ENCODE peak calls at places on chromosomes 13 and 19, in seven cellular contexts. O is H1, F is A549, K is IMR-90, A is SK-N-SH, S is GM12878, Z is HepG2. Y is an unnamed sample.

GRCh38 chr13:99124695-99125334 is 75.8 kb upstream of the UBAC2 start:
- DNase-seq in O (no peak), F (peak), K (peak), A (no peak), S (peak), Z (no peak), Y (peak)

GRCh38 chr13:35621989-35622388 is 145.5 kb upstream of the MAB21L1 start:
- DNase-seq in O (no peak), F (peak), K (peak), A (no peak), S (no peak), Z (no peak), Y (no peak)

GRCh38 chr13:71522976-71523517 is 344.0 kb downstream of the DACH1 start:
- DNase-seq in O (no peak), F (no peak), K (no peak), A (no peak), S (no peak), Z (no peak), Y (no peak)

GRCh38 chr19:18667531-18668251 is 15.8 kb upstream of the CRTC1 start:
- DNase-seq in O (no peak), F (no peak), K (no peak), A (no peak), S (no peak), Z (no peak), Y (no peak)

GRCh38 chr19:8308891-8309291 is 733 bp upstream of the CD320 start:
- DNase-seq in O (no peak), F (no peak), K (no peak), A (no peak), S (no peak), Z (no peak), Y (no peak)

GRCh38 chr19:18290250-18291018 is 9.0 kb upstream of the JUND start:
- DNase-seq in O (no peak), F (no peak), K (peak), A (no peak), S (peak), Z (no peak), Y (peak)

GRCh38 chr19:44848036-44848804 is 2.1 kb downstream of the NECTIN2 start:
- DNase-seq in O (peak), F (no peak), K (peak), A (peak), S (no peak), Z (no peak), Y (no peak)

GRCh38 chr13:44974056-44974798 is 15.0 kb downstream of the NUFIP1 start:
- DNase-seq in O (no peak), F (no peak), K (peak), A (no peak), S (peak), Z (no peak), Y (no peak)

GRCh38 chr13:49615844-49616687 is 12.2 kb upstream of the ARL11 start:
- DNase-seq in O (no peak), F (no peak), K (no peak), A (no peak), S (no peak), Z (no peak), Y (no peak)

GRCh38 chr13:110015253-110015652 is 228.9 kb upstream of the IRS2 start:
- DNase-seq in O (no peak), F (peak), K (peak), A (no peak), S (no peak), Z (no peak), Y (no peak)

GRCh38 chr19:48319647-48320537 is 5.5 kb upstream of the EMP3 start:
- DNase-seq in O (peak), F (peak), K (peak), A (peak), S (no peak), Z (peak), Y (peak)

GRCh38 chr13:113976711-113977684 is 3.1 kb upstream of the C13orf46 start:
- DNase-seq in O (no peak), F (peak), K (peak), A (no peak), S (no peak), Z (no peak), Y (no peak)

GRCh38 chr19:29680447-29680846 is 15.2 kb downstream of the PLEKHF1 start:
- DNase-seq in O (no peak), F (no peak), K (no peak), A (no peak), S (no peak), Z (no peak), Y (no peak)

GRCh38 chr13:46552888-46553520 is at the start of gene LRCH1:
- DNase-seq in O (peak), F (peak), K (peak), A (peak), S (no peak), Z (peak), Y (peak)

GRCh38 chr19:16571689-16572331 is 405 bp downstream of the SLC35E1 start:
- DNase-seq in O (peak), F (peak), K (peak), A (no peak), S (no peak), Z (no peak), Y (peak)

GRCh38 chr19:18915639-18916038 is 3.5 kb downstream of the COPE start:
- DNase-seq in O (peak), F (peak), K (peak), A (peak), S (no peak), Z (peak), Y (no peak)

GRCh38 chr13:113299951-113300350 is 2.9 kb downstream of the LAMP1 start:
- DNase-seq in O (no peak), F (no peak), K (no peak), A (no peak), S (peak), Z (peak), Y (no peak)

GRCh38 chr19:1779604-1779973 is 26.3 kb downstream of the ONECUT3 start:
- DNase-seq in O (no peak), F (no peak), K (no peak), A (no peak), S (no peak), Z (no peak), Y (no peak)

GRCh38 chr13:70087247-70087646 is 20.4 kb upstream of the ATXN8OS start:
- DNase-seq in O (no peak), F (no peak), K (no peak), A (no peak), S (no peak), Z (no peak), Y (no peak)

GRCh38 chr19:982567-983170 is 1.5 kb upstream of the WDR18 start:
- DNase-seq in O (peak), F (peak), K (peak), A (peak), S (no peak), Z (peak), Y (peak)

GRCh38 chr19:13029893-13030292 is 34.6 kb downstream of the NFIX start:
- DNase-seq in O (peak), F (no peak), K (no peak), A (no peak), S (no peak), Z (no peak), Y (no peak)

GRCh38 chr13:110327036-110327790 is 20.1 kb downstream of the COL4A2 start:
- DNase-seq in O (no peak), F (no peak), K (no peak), A (no peak), S (no peak), Z (no peak), Y (no peak)

GRCh38 chr13:50124536-50125305 is 109.5 kb downstream of the KCNRG start:
- DNase-seq in O (peak), F (peak), K (peak), A (peak), S (no peak), Z (peak), Y (peak)

GRCh38 chr13:27952931-27953670 is 16.0 kb downstream of the CDX2 start:
- DNase-seq in O (no peak), F (no peak), K (no peak), A (no peak), S (no peak), Z (peak), Y (no peak)

GRCh38 chr19:46608581-46609345 is 7.6 kb downstream of the CALM3 start:
- DNase-seq in O (no peak), F (no peak), K (no peak), A (peak), S (no peak), Z (no peak), Y (peak)

GRCh38 chr13:50365683-50366391 is 350.6 kb downstream of the KCNRG start:
- DNase-seq in O (no peak), F (peak), K (no peak), A (no peak), S (peak), Z (peak), Y (no peak)

GRCh38 chr13:22079961-22080360 is 409.1 kb downstream of the FGF9 start:
- DNase-seq in O (no peak), F (no peak), K (no peak), A (no peak), S (no peak), Z (no peak), Y (no peak)

GRCh38 chr19:16204005-16204294 is 6.2 kb downstream of the AP1M1 start:
- DNase-seq in O (no peak), F (no peak), K (no peak), A (peak), S (no peak), Z (no peak), Y (no peak)

GRCh38 chr19:58052256-58052655 is 6.8 kb upstream of the ZNF135 start:
- DNase-seq in O (no peak), F (no peak), K (no peak), A (no peak), S (no peak), Z (no peak), Y (no peak)

GRCh38 chr13:112782433-112783010 is 92.7 kb downstream of the ATP11A start:
- DNase-seq in O (peak), F (no peak), K (no peak), A (peak), S (no peak), Z (no peak), Y (no peak)

GRCh38 chr19:13277104-13277809 is 127.0 kb downstream of the IER2 start:
- DNase-seq in O (peak), F (peak), K (peak), A (peak), S (peak), Z (peak), Y (peak)

GRCh38 chr13:112984954-112985802 is 16.2 kb downstream of the MCF2L start:
- DNase-seq in O (no peak), F (no peak), K (no peak), A (no peak), S (no peak), Z (peak), Y (no peak)

GRCh38 chr13:98521461-98521860 is 55.4 kb downstream of the STK24 start:
- DNase-seq in O (no peak), F (no peak), K (no peak), A (no peak), S (no peak), Z (no peak), Y (no peak)

DNA sequence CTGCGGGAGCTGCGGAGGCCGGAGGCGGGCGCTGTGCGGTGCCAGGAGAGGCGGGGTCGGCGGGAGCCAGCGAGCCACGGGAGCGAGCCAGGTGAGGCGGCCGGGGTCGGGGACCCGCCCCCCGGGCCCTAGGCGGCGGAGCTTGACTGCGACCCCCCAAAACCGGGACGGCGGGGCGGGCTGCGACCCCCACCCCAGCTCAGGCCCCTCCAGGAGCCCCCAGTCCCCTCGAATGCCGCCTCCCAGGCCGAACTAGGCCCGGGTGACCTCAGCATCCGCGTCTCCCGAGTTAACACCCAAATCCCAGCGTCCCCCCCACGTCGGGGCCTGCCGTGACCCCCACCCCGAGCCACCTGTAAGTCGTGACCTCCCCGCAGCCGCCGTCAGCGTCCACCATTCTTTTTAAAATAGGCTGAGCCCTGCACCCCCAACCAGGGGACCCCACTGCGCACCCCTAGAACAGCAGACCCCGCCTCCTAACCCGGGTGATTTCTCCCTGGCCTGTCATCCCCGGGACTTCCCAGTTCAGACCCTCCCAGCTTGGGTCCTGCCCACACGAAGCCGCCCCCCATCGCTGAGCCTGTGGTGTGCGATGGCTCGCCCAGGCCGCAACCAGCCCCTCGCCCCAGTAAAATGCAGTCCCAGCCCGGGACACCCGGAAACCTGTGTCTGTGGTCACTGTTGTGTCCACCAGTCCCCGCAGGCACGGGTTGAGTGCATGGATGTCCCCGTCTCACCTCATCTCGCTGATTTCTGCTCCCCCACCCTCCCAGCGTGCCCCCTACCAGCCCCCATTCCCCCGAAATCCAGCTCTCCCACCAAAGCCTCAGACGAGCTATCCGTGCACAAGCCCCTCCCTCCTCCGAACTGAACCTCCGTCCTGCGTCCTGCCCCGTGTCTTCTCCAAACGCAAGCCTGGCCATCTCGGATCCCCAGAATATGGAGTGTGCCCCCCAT is 551 bp downstream of the FZR1 start:
- DNase-seq in O (no peak), F (no peak), K (no peak), A (peak), S (no peak), Z (no peak), Y (peak)
- TF ChIP-seq RFX5 in O (no peak), F (no peak), K (no peak), A (no peak), S (no peak), Z (no peak), Y (no peak)

DNA sequence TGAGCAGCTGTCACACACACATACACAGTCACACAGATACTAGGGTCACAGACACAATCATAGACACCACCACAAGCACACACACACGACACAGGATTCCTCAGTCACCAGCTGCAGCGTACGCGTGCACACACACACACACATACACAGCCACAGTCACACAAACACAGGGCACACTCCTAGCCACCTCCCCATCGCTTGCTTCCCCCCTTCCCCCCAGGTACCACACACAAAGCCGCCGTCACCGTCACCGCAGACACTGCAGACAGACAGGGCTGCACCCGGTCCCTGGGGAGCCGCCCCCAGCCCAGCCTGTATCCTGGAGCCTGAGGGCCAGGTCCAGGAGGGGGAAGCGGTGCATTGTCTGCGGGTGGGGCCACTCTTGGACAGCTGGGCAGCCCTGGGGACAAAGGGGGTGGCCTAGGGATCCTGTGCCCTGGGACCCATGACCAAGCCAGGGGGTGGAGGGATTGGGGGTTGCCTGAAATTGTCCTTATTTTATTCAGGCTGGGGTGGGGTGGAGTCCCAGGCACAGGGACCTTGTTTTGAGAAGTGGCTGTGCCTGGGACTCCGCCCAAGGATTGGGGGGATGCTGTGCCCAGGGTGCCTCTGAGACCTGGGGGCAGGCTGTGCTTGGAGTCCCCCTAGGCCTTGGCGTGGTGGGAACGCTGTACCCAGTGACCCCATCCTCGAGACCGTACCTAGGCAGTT is 957 bp downstream of the NUMBL start:
- DNase-seq in O (peak), F (no peak), K (no peak), A (peak), S (no peak), Z (no peak), Y (peak)
- TF ChIP-seq RFX5 in O (no peak), F (no peak), K (no peak), A (no peak), S (no peak), Z (no peak), Y (no peak)

GRCh38 chr19:36183455-36183741 is 31.1 kb downstream of the ZNF565 start:
- DNase-seq in O (no peak), F (no peak), K (no peak), A (no peak), S (no peak), Z (no peak), Y (no peak)

DNA sequence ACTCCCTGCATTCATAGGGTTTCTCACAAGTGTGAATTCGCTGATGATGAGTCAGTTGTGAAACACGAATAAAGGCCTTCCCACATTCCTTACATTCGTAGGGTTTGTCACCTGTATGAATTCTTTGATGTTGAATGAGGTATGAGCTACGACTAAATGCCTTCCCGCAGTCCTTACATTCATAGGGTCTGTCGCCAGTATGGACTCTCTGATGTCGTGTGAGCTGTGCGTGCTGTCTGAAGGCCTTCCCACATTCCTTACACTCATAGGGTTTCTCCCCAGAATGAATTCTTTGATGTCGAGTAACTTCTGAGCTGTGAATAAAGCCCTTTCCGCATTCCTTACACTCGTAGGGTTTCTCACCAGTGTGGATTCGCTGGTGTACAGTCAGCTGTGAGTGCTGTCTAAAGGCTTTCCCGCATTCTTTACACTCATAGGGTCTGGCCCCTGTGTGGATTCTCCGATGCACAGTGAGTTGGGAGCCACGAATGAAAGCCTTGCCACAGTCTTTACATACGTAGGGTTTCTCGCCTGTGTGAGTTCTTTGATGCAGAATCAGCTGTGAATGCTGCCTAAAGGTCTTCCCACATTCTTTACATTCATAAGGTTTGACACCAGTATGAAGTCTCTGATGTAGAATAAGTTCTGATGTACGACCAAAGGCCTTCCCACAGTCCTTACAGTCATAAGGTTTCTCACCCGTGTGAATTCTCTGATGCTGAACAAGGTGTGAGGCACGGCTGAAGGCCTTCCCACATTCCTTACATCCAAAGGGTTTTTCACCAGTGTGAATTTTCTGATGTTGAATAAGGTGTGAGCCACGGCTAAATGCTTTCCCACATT is 30.6 kb upstream of the COX7A1 start:
- DNase-seq in O (no peak), F (peak), K (peak), A (no peak), S (no peak), Z (no peak), Y (no peak)
- TF ChIP-seq RFX5 in O (no peak), F (no peak), K (no peak), A (no peak), S (no peak), Z (no peak), Y (no peak)

GRCh38 chr19:35085947-35086346 is 29.7 kb upstream of the FXYD3 start:
- DNase-seq in O (no peak), F (no peak), K (no peak), A (no peak), S (peak), Z (no peak), Y (no peak)
- TF ChIP-seq RFX5 in O (no peak), F (no peak), K (no peak), A (no peak), S (no peak), Z (no peak), Y (no peak)

GRCh38 chr19:49846408-49846807 is 4.6 kb upstream of the PTOV1 start:
- DNase-seq in O (no peak), F (no peak), K (no peak), A (no peak), S (no peak), Z (no peak), Y (no peak)

GRCh38 chr19:49850221-49850486 is 805 bp upstream of the PTOV1 start:
- DNase-seq in O (no peak), F (no peak), K (no peak), A (no peak), S (no peak), Z (no peak), Y (no peak)

GRCh38 chr19:49848938-49849337 is 2.0 kb upstream of the PTOV1 start:
- DNase-seq in O (no peak), F (no peak), K (no peak), A (no peak), S (peak), Z (no peak), Y (no peak)

GRCh38 chr19:49849433-49850220 is 1.3 kb upstream of the PTOV1 start:
- DNase-seq in O (no peak), F (no peak), K (no peak), A (no peak), S (no peak), Z (no peak), Y (no peak)

DNA sequence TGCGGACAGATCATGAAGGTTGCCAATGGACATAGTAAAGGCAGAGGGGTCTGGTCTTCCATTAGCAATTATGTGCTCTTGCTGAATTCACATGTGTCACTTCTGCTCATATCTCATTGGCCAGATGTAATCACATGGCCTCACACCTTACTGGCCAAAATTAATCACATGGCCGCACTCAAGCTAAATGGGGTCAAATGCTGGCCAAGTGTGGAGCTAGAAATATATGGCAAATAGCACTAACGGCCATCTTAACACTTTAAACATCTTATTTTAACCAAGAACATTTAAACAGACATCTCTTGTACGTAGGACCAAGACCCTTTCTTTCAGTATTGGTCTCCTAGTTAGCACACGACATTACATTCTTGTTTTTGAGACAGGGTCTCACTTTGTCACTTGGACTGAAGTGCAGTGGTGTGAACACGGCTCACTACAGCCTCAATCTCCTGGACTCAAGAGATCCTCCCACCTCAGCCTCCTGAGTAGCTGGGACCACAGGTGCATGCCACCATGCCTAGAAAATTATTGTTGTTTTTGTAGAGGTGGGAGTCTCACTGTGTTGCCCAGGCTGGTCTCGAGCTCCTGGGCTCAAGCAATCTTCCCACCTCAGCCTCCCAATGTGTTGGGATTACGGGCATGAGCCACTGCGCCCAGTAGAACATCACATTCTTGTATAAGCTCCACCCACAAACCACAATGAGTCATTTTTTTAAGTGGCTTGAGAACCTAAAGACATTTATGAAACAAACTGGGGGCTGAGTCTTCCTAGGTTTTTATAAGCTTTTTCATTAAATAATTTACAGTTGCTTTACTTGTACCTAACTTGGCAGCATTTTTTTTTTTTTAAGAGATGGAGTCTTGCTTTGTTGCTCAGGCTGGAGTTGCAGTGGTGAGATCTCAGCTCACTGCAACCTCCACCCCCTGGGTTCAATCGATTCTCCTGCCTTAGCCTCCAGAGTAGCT is 2.9 kb upstream of the PTOV1 start:
- DNase-seq in O (no peak), F (no peak), K (peak), A (no peak), S (no peak), Z (no peak), Y (peak)
- TF ChIP-seq RFX5 in O (no peak), F (no peak), K (no peak), A (no peak), S (no peak), Z (no peak), Y (no peak)